ENCODE peak calls at places on chromosome 13, in four cellular contexts. Z, B, L and S are unnamed samples.

GRCh38 chr13:41384749-41385503 is 72.4 kb upstream of the RGCC start:
- DNase-seq in Z (no peak), B (no peak), L (no peak), S (no peak)

GRCh38 chr13:28429685-28430290 is 65.1 kb downstream of the FLT1 start:
- DNase-seq in Z (no peak), B (peak), L (no peak), S (no peak)

GRCh38 chr13:28754698-28755545 is 36.2 kb upstream of the SLC46A3 start:
- DNase-seq in Z (peak), B (no peak), L (no peak), S (no peak)

GRCh38 chr13:39597828-39598227 is 5.2 kb downstream of the LHFPL6 start:
- DNase-seq in Z (no peak), B (no peak), L (no peak), S (no peak)

GRCh38 chr13:106417467-106418110 is 117.9 kb downstream of the EFNB2 start:
- DNase-seq in Z (no peak), B (no peak), L (no peak), S (no peak)

GRCh38 chr13:108283110-108283509 is 13.6 kb downstream of the TNFSF13B start:
- DNase-seq in Z (no peak), B (no peak), L (no peak), S (no peak)

GRCh38 chr13:42553098-42554046 is 20.6 kb upstream of the TNFSF11 start:
- DNase-seq in Z (no peak), B (no peak), L (no peak), S (no peak)

GRCh38 chr13:94178625-94179244 is 300.7 kb downstream of the DCT start:
- DNase-seq in Z (no peak), B (no peak), L (no peak), S (peak)

GRCh38 chr13:22468055-22468454 is 712.7 kb upstream of the SGCG start:
- DNase-seq in Z (no peak), B (no peak), L (no peak), S (no peak)

GRCh38 chr13:39531646-39532045 is 71.3 kb downstream of the LHFPL6 start:
- DNase-seq in Z (no peak), B (no peak), L (no peak), S (no peak)

GRCh38 chr13:102903659-102904407 is 58.0 kb downstream of the ERCC5 start:
- DNase-seq in Z (peak), B (no peak), L (no peak), S (no peak)

GRCh38 chr13:54687173-54687572 is 1658.6 kb downstream of the OLFM4 start:
- DNase-seq in Z (no peak), B (no peak), L (no peak), S (no peak)

GRCh38 chr13:93687261-93687660 is 460.7 kb downstream of the GPC6 start:
- DNase-seq in Z (no peak), B (no peak), L (no peak), S (no peak)

GRCh38 chr13:77460195-77460594 is 75.3 kb upstream of the SCEL start:
- DNase-seq in Z (no peak), B (peak), L (no peak), S (peak)

GRCh38 chr13:109743706-109744453 is 42.5 kb downstream of the IRS2 start:
- DNase-seq in Z (no peak), B (no peak), L (no peak), S (no peak)

GRCh38 chr13:43546260-43546659 is 240.5 kb downstream of the ENOX1 start:
- DNase-seq in Z (no peak), B (no peak), L (no peak), S (no peak)

GRCh38 chr13:29847501-29847983 is 2.9 kb downstream of the UBL3 start:
- DNase-seq in Z (no peak), B (no peak), L (no peak), S (peak)

GRCh38 chr13:94481966-94482365 is 2.5 kb upstream of the DCT start:
- DNase-seq in Z (no peak), B (no peak), L (no peak), S (no peak)

GRCh38 chr13:106432636-106433035 is 102.8 kb downstream of the EFNB2 start:
- DNase-seq in Z (no peak), B (no peak), L (no peak), S (no peak)

GRCh38 chr13:46142692-46143238 is 37.9 kb upstream of the CPB2 start:
- DNase-seq in Z (no peak), B (no peak), L (no peak), S (no peak)

GRCh38 chr13:45511310-45512147 is 46.8 kb downstream of the COG3 start:
- DNase-seq in Z (peak), B (peak), L (peak), S (peak)

GRCh38 chr13:111327701-111328100 is 7.3 kb downstream of the TEX29 start:
- DNase-seq in Z (no peak), B (no peak), L (no peak), S (no peak)

GRCh38 chr13:95924389-95924994 is 128.7 kb downstream of the UGGT2 start:
- DNase-seq in Z (no peak), B (no peak), L (no peak), S (peak)
- TF ChIP-seq SPI1 in Z (no peak), B (no peak), L (no peak), S (peak)

DNA sequence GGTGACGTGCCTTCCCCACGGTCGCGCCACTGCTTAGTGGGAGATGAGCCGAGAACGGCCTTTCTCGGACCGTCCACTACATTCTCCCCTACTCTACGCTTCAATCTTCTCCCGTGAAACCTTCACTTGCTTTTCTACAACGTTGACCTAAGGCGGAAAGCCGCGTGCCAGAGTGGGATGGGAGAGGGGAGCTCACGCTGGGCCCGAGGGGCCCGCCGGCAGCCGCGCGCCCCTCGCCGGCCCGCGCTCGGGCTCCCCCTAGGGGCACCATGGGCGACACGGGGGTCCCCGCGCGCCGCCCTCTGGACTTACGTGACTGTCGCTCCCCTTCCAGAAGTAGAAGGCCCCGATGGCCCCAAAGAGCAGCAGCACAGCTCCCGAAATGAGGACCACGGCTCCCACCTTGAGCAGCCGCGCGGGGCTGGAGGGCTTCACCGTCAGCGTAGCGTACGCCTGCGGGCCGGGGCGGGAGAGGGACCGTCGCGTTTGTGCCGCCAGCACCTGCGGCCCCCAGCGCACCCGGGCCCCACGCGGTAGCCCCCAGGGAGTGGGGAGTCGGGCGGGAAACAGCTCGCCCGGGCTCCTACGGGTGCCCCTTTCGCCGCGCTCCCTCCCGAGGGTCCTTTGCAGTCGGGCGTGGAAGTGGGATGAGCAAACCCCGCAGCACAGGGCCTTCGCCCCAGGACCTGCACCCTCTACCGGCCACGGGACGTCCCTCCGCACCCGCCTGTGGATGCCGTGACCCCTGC is 727 bp downstream of the CNMD start:
- DNase-seq in Z (peak), B (no peak), L (peak), S (no peak)
- TF ChIP-seq SPI1 in Z (no peak), B (no peak), L (no peak), S (no peak)

GRCh38 chr13:38494445-38494844 is 144.8 kb downstream of the UFM1 start:
- DNase-seq in Z (no peak), B (no peak), L (no peak), S (no peak)

GRCh38 chr13:38498271-38498670 is 148.6 kb downstream of the UFM1 start:
- DNase-seq in Z (no peak), B (no peak), L (no peak), S (no peak)

DNA sequence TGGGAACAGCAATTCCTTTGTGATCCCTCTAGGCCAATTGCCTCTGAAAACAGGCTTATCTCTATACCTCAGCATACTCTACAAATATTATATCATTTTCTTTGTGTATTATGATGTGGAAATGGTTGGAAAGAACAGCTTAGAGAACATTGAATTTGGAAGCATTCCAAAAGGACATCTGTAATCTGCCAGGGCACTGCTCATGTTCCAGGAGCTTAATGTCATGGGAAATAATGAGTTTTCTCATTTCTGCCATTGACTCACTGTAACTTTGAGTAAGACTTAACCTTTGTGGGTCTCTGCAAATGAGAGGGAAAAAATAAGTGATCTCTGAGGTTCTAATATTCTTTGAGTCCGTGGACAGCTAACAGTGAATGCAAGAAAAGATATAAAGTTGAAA is 147.3 kb downstream of the UFM1 start:
- DNase-seq in Z (no peak), B (no peak), L (no peak), S (no peak)
- TF ChIP-seq SPI1 in Z (no peak), B (no peak), L (no peak), S (no peak)

GRCh38 chr13:47930649-47931165 is 70.4 kb downstream of the SUCLA2 start:
- DNase-seq in Z (no peak), B (no peak), L (no peak), S (no peak)
- TF ChIP-seq SPI1 in Z (no peak), B (no peak), L (no peak), S (no peak)

GRCh38 chr13:90015565-90016507 is 1331.7 kb upstream of the MIR17HG start:
- DNase-seq in Z (no peak), B (no peak), L (no peak), S (no peak)
- TF ChIP-seq SPI1 in Z (no peak), B (no peak), L (no peak), S (no peak)

GRCh38 chr13:75432045-75432444 is 49.9 kb downstream of the TBC1D4 start:
- DNase-seq in Z (no peak), B (no peak), L (no peak), S (no peak)
- TF ChIP-seq SPI1 in Z (no peak), B (no peak), L (no peak), S (no peak)

GRCh38 chr13:50326746-50327145 is 311.5 kb downstream of the KCNRG start:
- DNase-seq in Z (no peak), B (no peak), L (no peak), S (no peak)
- TF ChIP-seq SPI1 in Z (no peak), B (no peak), L (no peak), S (no peak)